ENCODE peak calls at places on chromosomes 11 and 22, in eight cellular contexts. X is lower lobe of right lung; C is sigmoid colon; J is HCT116; H is CD8-positive, alpha-beta T cell; W is CD14-positive monocyte; G is lung; P is Calu3. T is an unnamed sample.

GRCh38 chr11:89436071-89436470 is 55.1 kb downstream of the NOX4 start:
- DNase-seq in W (no peak), J (no peak), C (no peak), H (no peak), X (no peak), P (no peak), G (peak), T (no peak)

GRCh38 chr11:114353448-114353847 is 46.9 kb downstream of the C11orf71 start:
- DNase-seq in P (no peak), G (no peak), H (no peak), W (no peak), J (no peak), X (no peak), C (no peak), T (no peak)

GRCh38 chr11:35968386-35969088 is 24.7 kb downstream of the LDLRAD3 start:
- DNase-seq in C (no peak), G (no peak), P (no peak), H (no peak), W (no peak), X (no peak), J (no peak), T (no peak)

GRCh38 chr11:32434387-32435151 is 770 bp downstream of the WT1 start:
- DNase-seq in X (no peak), J (no peak), P (no peak), G (no peak), H (no peak), W (no peak), C (no peak), T (no peak)

GRCh38 chr11:281486-282161 is 3.4 kb downstream of the NLRP6 start:
- DNase-seq in G (no peak), P (no peak), H (no peak), C (no peak), X (no peak), W (no peak), J (no peak), T (no peak)

GRCh38 chr22:34160117-34160758 is 240.0 kb upstream of the LARGE1 start:
- DNase-seq in G (no peak), X (no peak), W (no peak), C (no peak), J (no peak), H (no peak), P (no peak), T (no peak)

GRCh38 chr22:49500076-49500460 is 327.6 kb downstream of the BRD1 start:
- DNase-seq in J (no peak), G (no peak), H (no peak), C (no peak), X (no peak), W (no peak), P (no peak), T (no peak)

GRCh38 chr22:20999350-21000214 is 2.3 kb downstream of the THAP7 start:
- DNase-seq in C (no peak), H (no peak), W (no peak), G (no peak), P (no peak), X (no peak), J (no peak), T (no peak)

GRCh38 chr22:26550498-26551033 is 38.3 kb upstream of the TFIP11 start:
- DNase-seq in G (peak), C (no peak), J (no peak), X (peak), W (no peak), P (no peak), H (no peak), T (no peak)

GRCh38 chr22:47767403-47767802 is 1005.0 kb downstream of the TBC1D22A start:
- DNase-seq in X (no peak), J (no peak), W (no peak), G (no peak), H (no peak), P (no peak), C (no peak), T (no peak)

GRCh38 chr11:73645972-73646631 is at the start of gene PLEKHB1:
- DNase-seq in C (no peak), W (no peak), X (no peak), P (no peak), G (no peak), J (no peak), H (no peak), T (peak)

GRCh38 chr11:76369406-76369805 is 11.5 kb downstream of the THAP12 start:
- DNase-seq in W (no peak), C (no peak), X (no peak), H (no peak), G (no peak), P (no peak), J (no peak), T (no peak)

GRCh38 chr11:65844231-65844872 is 10.6 kb downstream of the SNX32 start:
- DNase-seq in C (no peak), X (no peak), H (no peak), P (no peak), W (no peak), J (no peak), G (no peak), T (no peak)

GRCh38 chr11:70028147-70028855 is 49.8 kb upstream of the ANO1 start:
- DNase-seq in J (no peak), P (no peak), H (no peak), X (no peak), C (no peak), W (no peak), G (no peak), T (no peak)

GRCh38 chr22:40396882-40397281 is 26.5 kb downstream of the SGSM3 start:
- DNase-seq in H (no peak), X (peak), G (peak), J (no peak), P (peak), W (no peak), C (no peak), T (no peak)

GRCh38 chr11:87258171-87258833 is 220.6 kb downstream of the TMEM135 start:
- DNase-seq in J (no peak), H (no peak), G (no peak), P (no peak), C (no peak), X (no peak), W (no peak), T (no peak)

GRCh38 chr11:19365743-19366410 is 125.1 kb upstream of the E2F8 start:
- DNase-seq in C (no peak), H (no peak), G (no peak), W (no peak), J (no peak), X (no peak), P (no peak), T (no peak)

GRCh38 chr11:859394-860131 is 16.9 kb downstream of the TSPAN4 start:
- DNase-seq in G (peak), H (no peak), X (peak), W (no peak), P (peak), J (no peak), C (peak), T (peak)

GRCh38 chr11:65382804-65383368 is 440 bp upstream of the SLC25A45 start:
- DNase-seq in X (peak), J (no peak), W (no peak), C (peak), G (peak), H (no peak), P (peak), T (no peak)

GRCh38 chr22:35552186-35552842 is 11.7 kb downstream of the RASD2 start:
- DNase-seq in X (no peak), W (no peak), C (no peak), J (peak), P (peak), G (no peak), H (peak), T (no peak)

GRCh38 chr11:96738311-96738710 is 348.5 kb downstream of the JRKL start:
- DNase-seq in C (no peak), G (no peak), H (no peak), X (no peak), P (no peak), J (no peak), W (no peak), T (no peak)

GRCh38 chr11:64723907-64724862 is 1.2 kb upstream of the NRXN2 start:
- DNase-seq in H (no peak), G (no peak), P (no peak), C (no peak), W (no peak), X (no peak), J (no peak), T (no peak)

GRCh38 chr11:125701858-125702621 is 21.4 kb upstream of the ACRV1 start:
- DNase-seq in P (no peak), W (no peak), J (no peak), G (no peak), H (no peak), X (no peak), C (no peak), T (no peak)
- TF ChIP-seq CTCF in P (no peak), W (no peak), J (no peak), G (no peak), H (no peak), X (no peak), C (no peak), T (no peak)

GRCh38 chr11:14789879-14790484 is 102.0 kb downstream of the CYP2R1 start:
- DNase-seq in X (no peak), C (no peak), H (no peak), W (no peak), P (no peak), J (no peak), G (no peak), T (no peak)
- TF ChIP-seq CTCF in X (peak), C (no peak), H (peak), W (peak), P (peak), J (peak), G (peak), T (peak)

GRCh38 chr11:5992604-5993251 is 5.9 kb upstream of the OR52L1 start:
- DNase-seq in W (no peak), C (no peak), X (no peak), J (peak), H (no peak), G (no peak), P (peak), T (no peak)
- TF ChIP-seq CTCF in W (peak), C (no peak), X (peak), J (peak), H (no peak), G (no peak), P (no peak), T (peak)

DNA sequence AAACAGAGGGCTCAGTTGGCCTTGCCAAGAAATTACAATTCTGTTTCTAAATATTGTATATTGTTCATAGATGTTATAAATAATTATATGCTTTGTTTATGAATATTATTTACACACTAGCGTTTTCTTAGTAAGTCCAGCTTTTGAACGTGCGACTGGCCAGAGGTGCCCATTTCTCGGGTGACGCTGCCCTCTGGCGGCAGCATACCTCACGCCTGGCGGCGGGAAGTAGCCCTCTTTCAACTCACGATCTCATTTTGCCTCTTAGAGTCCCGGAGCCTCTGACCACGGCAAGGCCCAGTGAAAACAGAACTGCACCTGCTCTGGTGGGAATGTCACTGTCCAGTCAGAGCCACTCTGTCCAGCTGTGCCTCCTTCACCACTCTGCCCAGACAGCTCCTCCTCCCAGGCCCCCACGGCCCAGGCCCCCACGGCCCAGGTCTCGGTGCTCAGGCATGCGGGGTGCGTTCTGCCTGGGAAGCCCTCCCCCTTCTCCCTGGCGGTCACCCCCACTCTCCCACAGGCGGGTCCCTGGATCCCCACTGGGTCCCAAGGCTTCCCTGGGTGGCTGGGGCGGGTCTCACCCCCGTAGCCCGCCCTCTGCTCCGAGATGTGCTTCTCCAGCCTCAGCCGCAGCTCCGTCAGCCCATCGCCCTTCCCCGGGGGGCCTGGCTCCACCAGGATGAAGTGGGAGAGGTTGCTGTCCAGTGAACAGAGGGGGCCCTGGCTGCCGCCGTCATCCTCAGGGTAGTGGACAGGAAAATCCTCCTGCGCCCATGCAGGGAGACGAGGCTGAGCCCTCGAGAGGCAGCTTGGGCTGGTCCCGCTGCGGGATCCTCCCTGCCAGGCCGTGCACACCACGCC is 19.3 kb downstream of the TSSC4 start:
- DNase-seq in P (peak), J (peak), H (no peak), C (peak), G (peak), W (no peak), X (peak), T (no peak)
- TF ChIP-seq CTCF in P (peak), J (peak), H (peak), C (peak), G (peak), W (peak), X (peak), T (peak)

GRCh38 chr11:8688414-8689362 is 6.1 kb downstream of the RPL27A start:
- DNase-seq in G (peak), P (peak), H (peak), X (peak), J (peak), C (peak), W (peak), T (peak)
- TF ChIP-seq CTCF in G (no peak), P (no peak), H (no peak), X (no peak), J (peak), C (no peak), W (no peak), T (peak)